ENCODE peak calls at places on chromosomes 11 and 22, in six cellular contexts. D is H1, W is IMR-90, M is mesenchymal stem cell, F is trophoblast cell, R is neuronal stem cell. C is an unnamed sample.

GRCh38 chr11:87092159-87092558 is 54.4 kb downstream of the TMEM135 start:
- DNase-seq in D (no peak), W (no peak), M (no peak), F (no peak), R (no peak), C (no peak)

GRCh38 chr11:108019870-108020540 is 11.3 kb downstream of the CUL5 start:
- DNase-seq in D (no peak), W (peak; percentile 25), M (peak; percentile 36), F (no peak), R (no peak), C (no peak)

GRCh38 chr22:40732996-40733292 is 53.7 kb downstream of the MCHR1 start:
- DNase-seq in D (no peak), W (no peak), M (no peak), F (no peak), R (no peak), C (no peak)

GRCh38 chr22:42202048-42202447 is 68.4 kb downstream of the TCF20 start:
- DNase-seq in D (no peak), W (no peak), M (no peak), F (no peak), R (no peak), C (no peak)

GRCh38 chr11:17802491-17802890 is 67.9 kb downstream of the KCNC1 start:
- DNase-seq in D (no peak), W (no peak), M (no peak), F (no peak), R (no peak), C (no peak)

GRCh38 chr11:43278302-43278956 is 33.4 kb upstream of the API5 start:
- DNase-seq in D (peak; percentile 50), W (peak; percentile 23), M (peak; percentile 19), F (peak; percentile 67), R (peak; percentile 23), C (peak; percentile 60)

GRCh38 chr11:37105456-37105855 is 507.4 kb upstream of the RAG2 start:
- DNase-seq in D (no peak), W (no peak), M (no peak), F (no peak), R (no peak), C (no peak)

GRCh38 chr11:122784325-122785155 is 53.8 kb upstream of the CRTAM start:
- DNase-seq in D (no peak), W (peak; percentile 98), M (peak; percentile 88), F (peak; percentile 94), R (no peak), C (no peak)

GRCh38 chr22:17972385-17973181 is 51.8 kb downstream of the MICAL3 start:
- DNase-seq in D (no peak), W (peak; percentile 85), M (peak; percentile 60), F (peak; percentile 86), R (no peak), C (no peak)

GRCh38 chr22:48161354-48161753 is 1398.9 kb downstream of the TBC1D22A start:
- DNase-seq in D (no peak), W (no peak), M (no peak), F (no peak), R (no peak), C (no peak)

GRCh38 chr11:34788642-34789041 is 127.5 kb downstream of the APIP start:
- DNase-seq in D (no peak), W (no peak), M (no peak), F (no peak), R (no peak), C (no peak)

GRCh38 chr11:107467754-107468153 is 10.1 kb upstream of the CWF19L2 start:
- DNase-seq in D (no peak), W (no peak), M (no peak), F (no peak), R (no peak), C (no peak)

GRCh38 chr11:76910620-76911414 is 50.1 kb downstream of the ACER3 start:
- DNase-seq in D (no peak), W (no peak), M (peak; percentile 26), F (no peak), R (no peak), C (peak; percentile 38)

GRCh38 chr11:43367382-43368178 is 8.9 kb downstream of the TTC17 start:
- DNase-seq in D (no peak), W (peak; percentile 56), M (peak; percentile 29), F (peak; percentile 61), R (no peak), C (no peak)

GRCh38 chr11:2186669-2187266 is 15.2 kb upstream of the TH start:
- DNase-seq in D (peak; percentile 69), W (no peak), M (peak; percentile 8), F (peak; percentile 77), R (peak; percentile 54), C (peak; percentile 73)

GRCh38 chr11:68009391-68010000 is 631 bp upstream of the ALDH3B1 start:
- DNase-seq in D (no peak), W (peak; percentile 53), M (peak; percentile 39), F (peak; percentile 74), R (no peak), C (no peak)

GRCh38 chr11:83713701-83714100 is 427.5 kb upstream of the CCDC90B start:
- DNase-seq in D (no peak), W (peak; percentile 3), M (peak; percentile 30), F (no peak), R (no peak), C (no peak)

GRCh38 chr11:15605094-15605493 is 490.4 kb downstream of the INSC start:
- DNase-seq in D (no peak), W (no peak), M (no peak), F (no peak), R (no peak), C (no peak)

GRCh38 chr22:22906907-22907550 is 19.4 kb downstream of the IGLL5 start:
- DNase-seq in D (no peak), W (no peak), M (no peak), F (no peak), R (no peak), C (no peak)

DNA sequence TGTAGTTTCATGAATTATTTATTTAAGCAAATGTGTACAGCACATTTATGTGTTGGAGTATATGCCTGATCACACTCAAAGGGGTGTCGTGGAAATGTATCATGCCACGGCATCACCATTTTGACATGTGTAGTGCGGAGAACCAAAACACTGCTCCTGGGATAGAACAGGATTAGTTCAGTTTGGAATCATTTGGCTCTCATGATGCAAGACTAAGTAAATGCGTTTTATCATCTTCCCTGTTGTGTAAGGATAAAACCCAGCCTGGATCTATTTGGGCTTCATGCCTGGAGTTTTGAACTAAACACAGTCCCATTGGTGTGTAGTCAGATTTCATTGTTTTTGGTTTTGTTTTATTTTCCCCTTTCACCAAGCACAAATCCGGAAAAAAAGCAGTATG is 574.3 kb downstream of the NTM start:
- DNase-seq in D (no peak), W (peak; percentile 68), M (no peak), F (no peak), R (no peak), C (no peak)
- H4K91ac ChIP-seq in D (no peak overlapping the region), W (no peak overlapping the region), M (no peak overlapping the region), F (no peak overlapping the region), R (no peak overlapping the region), C (no peak overlapping the region)

GRCh38 chr11:121068787-121069186 is 32.3 kb upstream of the TECTA start:
- DNase-seq in D (no peak), W (no peak), M (no peak), F (no peak), R (no peak), C (no peak)

GRCh38 chr11:121066623-121067022 is 34.4 kb upstream of the TECTA start:
- DNase-seq in D (no peak), W (no peak), M (no peak), F (no peak), R (no peak), C (no peak)

GRCh38 chr11:121067453-121067852 is 33.6 kb upstream of the TECTA start:
- DNase-seq in D (no peak), W (peak; percentile 70), M (peak; percentile 19), F (no peak), R (no peak), C (no peak)

GRCh38 chr11:121067026-121067425 is 34.0 kb upstream of the TECTA start:
- DNase-seq in D (no peak), W (no peak), M (no peak), F (no peak), R (no peak), C (no peak)

DNA sequence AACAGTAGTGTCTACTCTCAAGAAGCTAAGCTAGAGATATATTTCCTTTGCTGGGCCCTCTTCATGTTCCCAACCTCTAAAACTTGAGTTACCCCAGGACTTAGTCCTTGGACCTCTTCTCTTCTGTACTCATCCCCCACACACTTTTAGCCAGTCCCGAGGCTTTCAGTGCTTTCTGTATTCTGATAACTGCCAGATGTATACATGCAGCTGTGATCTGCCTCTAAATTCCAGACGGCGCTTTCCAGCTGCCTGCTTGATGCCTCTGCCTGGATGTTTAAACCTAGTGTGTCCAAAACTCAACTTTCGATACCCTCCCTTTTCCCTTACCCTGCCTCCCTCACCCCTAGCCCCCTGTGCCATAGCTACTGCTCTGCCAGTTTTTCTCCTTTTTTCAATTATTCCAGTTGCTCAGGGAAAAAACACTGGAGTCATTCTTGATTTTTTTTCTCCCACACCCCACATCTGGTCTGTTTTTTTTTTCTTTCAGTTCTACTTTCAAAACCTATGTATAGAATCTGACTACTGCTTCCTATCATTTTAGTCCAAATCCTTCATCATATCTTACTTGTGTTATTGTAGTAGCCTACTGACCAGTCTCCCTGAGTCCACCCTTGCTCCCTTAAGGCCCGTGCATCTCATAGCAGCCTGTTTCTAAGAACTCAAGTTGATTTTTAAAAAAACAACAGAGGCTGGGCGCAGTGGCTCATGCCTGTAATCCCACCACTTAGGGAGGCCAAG is 33.0 kb upstream of the TECTA start:
- DNase-seq in D (no peak), W (no peak), M (no peak), F (no peak), R (no peak), C (no peak)
- H4K91ac ChIP-seq in D (no peak overlapping the region), W (no peak overlapping the region), M (no peak overlapping the region), F (no peak overlapping the region), R (no peak overlapping the region), C (no peak overlapping the region)

GRCh38 chr22:20964799-20965103 is 2.3 kb upstream of the AIFM3 start:
- DNase-seq in D (no peak), W (no peak), M (no peak), F (no peak), R (no peak), C (no peak)

GRCh38 chr22:20966883-20967696 is at the start of gene AIFM3:
- DNase-seq in D (no peak), W (no peak), M (no peak), F (no peak), R (no peak), C (no peak)

GRCh38 chr22:20967697-20968201 is 694 bp downstream of the AIFM3 start:
- DNase-seq in D (peak; percentile 72), W (no peak), M (no peak), F (no peak), R (no peak), C (peak; percentile 53)

GRCh38 chr22:20965104-20965887 is 1.8 kb upstream of the AIFM3 start:
- DNase-seq in D (peak; percentile 66), W (no peak), M (no peak), F (no peak), R (no peak), C (no peak)

GRCh38 chr22:20965888-20966855 is 883 bp upstream of the AIFM3 start:
- DNase-seq in D (no peak), W (no peak), M (no peak), F (no peak), R (no peak), C (no peak)
- H4K91ac ChIP-seq in D (no peak overlapping the region), W (no peak overlapping the region), M (no peak overlapping the region), F (no peak overlapping the region), R (no peak overlapping the region), C (no peak overlapping the region)

DNA sequence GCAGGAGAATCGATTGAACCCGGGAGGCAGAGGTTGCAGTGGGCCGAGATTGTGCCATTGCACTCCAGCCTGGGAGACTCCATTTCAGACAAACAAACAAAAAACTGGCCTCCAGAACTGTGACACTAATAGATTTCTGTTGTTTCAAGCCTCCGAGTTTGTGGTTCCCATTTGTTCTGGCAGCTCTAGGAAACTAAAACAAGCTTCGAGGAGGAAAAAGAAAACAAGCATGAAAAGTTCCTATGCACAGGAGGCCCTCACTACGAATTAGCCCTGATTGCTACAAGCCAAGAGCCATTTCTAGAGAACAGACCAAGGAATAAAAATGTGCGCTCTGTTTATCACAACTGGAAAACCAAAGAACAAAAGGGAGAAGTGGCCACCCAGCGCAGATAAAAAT is 47.8 kb upstream of the SHANK2 start:
- DNase-seq in D (no peak), W (no peak), M (peak; percentile 30), F (no peak), R (no peak), C (no peak)
- H4K91ac ChIP-seq in D (no peak overlapping the region), W (peak overlapping the region; percentile 97), M (no peak overlapping the region), F (peak overlapping the region; percentile 64), R (no peak overlapping the region), C (no peak overlapping the region)